ENCODE peak calls at places on chromosomes 11 and 22, in five cellular contexts. H, O, E, Y and B are unnamed samples.

GRCh38 chr22:24553597-24554315 is 1.2 kb downstream of the GUCD1 start:
- DNase-seq in H (no peak), O (no peak), E (peak; percentile 69), Y (peak; percentile 33), B (no peak)

GRCh38 chr22:40567106-40567505 is 69.4 kb downstream of the MRTFA start:
- DNase-seq in H (no peak), O (no peak), E (peak; percentile 27), Y (no peak), B (no peak)

GRCh38 chr11:62373464-62374110 is 36.3 kb downstream of the ASRGL1 start:
- DNase-seq in H (no peak), O (no peak), E (no peak), Y (no peak), B (no peak)

GRCh38 chr22:23242473-23243001 is 62.2 kb downstream of the BCR start:
- DNase-seq in H (no peak), O (peak; percentile 64), E (peak; percentile 84), Y (no peak), B (no peak)

GRCh38 chr11:16776716-16777115 is 38.3 kb downstream of the C11orf58 start:
- DNase-seq in H (no peak), O (no peak), E (peak; percentile 83), Y (no peak), B (peak; percentile 31)

GRCh38 chr11:2932850-2933251 is 3.6 kb upstream of the PHLDA2 start:
- DNase-seq in H (peak; percentile 51), O (no peak), E (peak; percentile 93), Y (no peak), B (peak; percentile 65)

GRCh38 chr22:17785185-17786184 is 11.2 kb upstream of the BID start:
- DNase-seq in H (no peak), O (no peak), E (peak; percentile 94), Y (peak; percentile 45), B (peak; percentile 85)

GRCh38 chr11:67615455-67616430 is 9.0 kb downstream of the NDUFV1 start:
- DNase-seq in H (no peak), O (peak; percentile 65), E (peak; percentile 87), Y (no peak), B (peak; percentile 78)

GRCh38 chr22:37455896-37456295 is 28.6 kb upstream of the ELFN2 start:
- DNase-seq in H (no peak), O (no peak), E (no peak), Y (no peak), B (no peak)

GRCh38 chr11:8206251-8207079 is 37.6 kb upstream of the RIC3 start:
- DNase-seq in H (no peak), O (no peak), E (no peak), Y (peak; percentile 35), B (no peak)

GRCh38 chr11:123979311-123979710 is 1.7 kb upstream of the OR10S1 start:
- DNase-seq in H (no peak), O (no peak), E (no peak), Y (no peak), B (no peak)
- H3K27ac ChIP-seq in H (no peak overlapping the region), O (no peak overlapping the region), E (no peak overlapping the region), Y (no peak overlapping the region), B (no peak overlapping the region)

GRCh38 chr11:122814401-122814800 is 23.9 kb upstream of the CRTAM start:
- DNase-seq in H (no peak), O (no peak), E (no peak), Y (no peak), B (no peak)
- TF ChIP-seq CTCF in H (no peak), O (peak; percentile 30), E (peak; percentile 42), Y (no peak), B (no peak)

DNA sequence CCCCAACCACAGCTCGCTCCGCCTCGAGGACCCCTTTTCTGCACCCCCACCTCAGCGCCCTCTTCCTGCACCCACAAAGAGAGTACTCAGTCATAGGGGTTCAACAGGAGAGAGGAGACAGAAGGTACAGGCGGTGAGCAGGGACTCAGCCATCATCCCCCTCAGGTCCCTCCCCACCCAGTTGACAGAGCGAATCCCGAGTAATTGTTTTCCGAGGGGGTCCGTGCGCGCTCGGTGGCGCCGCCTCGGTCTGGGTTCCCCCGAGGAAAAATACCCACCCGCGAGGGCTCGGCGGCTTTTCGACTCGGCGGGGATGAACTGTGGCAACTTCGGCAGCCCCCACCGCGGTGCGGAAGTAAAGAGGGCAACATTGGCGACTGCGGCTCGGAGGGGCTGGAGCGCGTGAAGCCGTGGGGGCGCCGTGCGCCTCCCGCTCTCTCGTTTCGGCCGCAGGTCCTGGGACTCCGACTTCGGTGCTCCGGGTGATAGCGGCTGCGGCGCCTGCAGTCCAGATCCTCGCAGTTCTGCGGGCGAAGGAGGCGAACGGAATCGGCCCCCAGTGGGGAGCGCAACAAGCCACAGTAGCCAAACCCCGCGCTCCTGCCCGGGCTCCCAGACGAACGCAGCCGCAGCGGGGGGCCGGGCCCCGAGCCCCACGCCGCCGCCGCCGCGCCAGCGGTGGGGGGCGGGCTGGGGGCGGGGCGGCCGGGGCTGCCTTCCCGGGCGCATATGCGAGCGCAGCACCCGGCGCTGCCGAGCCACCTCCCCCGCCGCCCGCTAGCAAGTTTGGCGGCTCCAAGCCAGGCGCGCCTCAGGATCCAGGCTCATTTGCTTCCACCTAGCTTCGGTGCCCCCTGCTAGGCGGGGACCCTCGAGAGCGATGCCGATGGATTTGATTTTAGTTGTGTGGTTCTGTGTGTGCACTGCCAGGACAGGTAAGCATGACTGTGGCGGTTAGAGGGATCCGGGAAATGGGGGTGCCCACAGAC is at the start of gene NELL1:
- DNase-seq in H (no peak), O (peak; percentile 59), E (peak; percentile 77), Y (no peak), B (no peak)
- H3K27me3 ChIP-seq in H (peaks cover 60% of the 10 kb centered on the region), O (peaks cover 90% of the 10 kb centered on the region), E (peaks cover 44% of the 10 kb centered on the region), Y (peaks cover 23% of the 10 kb centered on the region), B (peaks cover 59% of the 10 kb centered on the region)

DNA sequence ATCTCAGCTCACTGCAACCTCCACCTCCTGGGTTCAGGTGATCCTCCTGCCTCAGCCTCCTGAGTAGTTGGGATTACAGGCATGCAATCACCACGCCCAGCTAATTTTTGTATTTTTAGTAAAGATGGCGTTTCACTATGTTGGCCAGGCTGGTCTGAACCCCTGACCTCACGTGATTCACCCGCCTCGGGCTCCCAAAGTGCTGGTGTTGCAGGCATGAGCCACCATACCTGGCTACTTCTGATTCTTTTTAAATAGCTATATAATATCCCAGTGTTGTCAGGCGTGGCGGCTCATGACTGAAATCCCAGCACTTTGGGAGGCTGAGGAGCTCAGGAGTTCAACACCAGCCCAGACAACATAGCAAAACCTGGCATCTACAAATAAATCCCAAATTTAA is 20.7 kb downstream of the TMEM41B start:
- DNase-seq in H (no peak), O (no peak), E (no peak), Y (no peak), B (no peak)
- H3K27ac ChIP-seq in H (no peak overlapping the region), O (no peak overlapping the region), E (no peak overlapping the region), Y (no peak overlapping the region), B (no peak overlapping the region)